ENCODE peak calls at places on chromosome 3, in nine cellular contexts. K is smooth muscle cell of the brain vasculature; T is HT-29; P is Right ventricle myocardium superior; B is activated CD4-positive, alpha-beta T cell treated with anti-CD3 and anti-CD28 coated beads for 48 hours; A is neural crest cell; E is stimulated activated CD4-positive, alpha-beta T cell treated with anti-CD3 and anti-CD28 coated beads, Interleukin-12 subunit alpha, Interleukin-12 subunit beta, amount 100 ng/mL, for 4 hours; Y is G401; M is RKO. S is an unnamed sample.
A peak's percentile ranks its signal among the peaks of the same experiment; 100 is the strongest.

GRCh38 chr3:45574067-45574494 is 20.5 kb upstream of the LIMD1 start:
- DNase-seq in K (no peak), B (no peak), M (no peak), Y (no peak), P (no peak), E (no peak), T (no peak), A (no peak), S (no peak)

GRCh38 chr3:20984594-20985207 is 766.3 kb downstream of the ZNF385D start:
- DNase-seq in Y (peak; percentile 10), M (no peak), T (no peak), A (no peak), K (no peak), P (no peak), E (no peak), B (no peak), S (no peak)

GRCh38 chr3:47082519-47082918 is 81.4 kb downstream of the SETD2 start:
- DNase-seq in B (no peak), Y (no peak), M (no peak), A (no peak), T (no peak), E (no peak), P (no peak), K (no peak), S (no peak)

GRCh38 chr3:82055792-82056191 is 294.3 kb upstream of the GBE1 start:
- DNase-seq in P (no peak), A (no peak), K (no peak), E (no peak), M (no peak), B (no peak), T (no peak), Y (no peak), S (no peak)

GRCh38 chr3:31227152-31227581 is 305.6 kb upstream of the STT3B start:
- DNase-seq in M (no peak), T (no peak), B (no peak), E (no peak), P (no peak), K (no peak), Y (no peak), A (no peak), S (no peak)

GRCh38 chr3:94008253-94008652 is 20.1 kb downstream of the STX19 start:
- DNase-seq in T (no peak), M (no peak), A (no peak), P (no peak), K (no peak), B (no peak), E (no peak), Y (no peak), S (no peak)

GRCh38 chr3:111151438-111151837 is 79.8 kb downstream of the NECTIN3 start:
- DNase-seq in B (no peak), M (peak; percentile 53), E (no peak), A (no peak), T (peak; percentile 89), P (no peak), K (no peak), Y (no peak), S (no peak)

GRCh38 chr3:50671331-50671730 is 3.4 kb upstream of the DOCK3 start:
- DNase-seq in M (peak; percentile 66), P (no peak), T (peak; percentile 26), Y (no peak), E (no peak), K (peak; percentile 15), A (no peak), B (no peak), S (no peak)

GRCh38 chr3:155231792-155232191 is 61.7 kb downstream of the STRIT1 start:
- DNase-seq in E (no peak), A (no peak), P (no peak), T (no peak), B (no peak), K (no peak), Y (no peak), M (no peak), S (no peak)

S was measured in hypothalamus.